ENCODE peak calls at places on chromosomes 2 and 18, in ten cellular contexts. One of them, this sample, is unnamed.

GRCh38 chr2:33535409-33535808 is 59.0 kb downstream of the RASGRP3 start:
- DNase-seq in NCI-H69: peak
- DNase-seq in NCI-H1105: no peak
- DNase-seq in NCI-H510A treated with DMSO at 0.1 percent for 48 hours: no peak
- DNase-seq in EL: no peak
- DNase-seq in non-pigmented ciliary epithelial cell: no peak
- DNase-seq in stimulated activated CD8-positive, alpha-beta memory T cell treated with anti-CD3 and anti-CD28 coated beads, Interleukin-15, amount 100 ng/mL, for 4 hours: no peak
- DNase-seq in M059J: no peak
- DNase-seq in Calu3: no peak
- DNase-seq in hippocampal formation: no peak
- DNase-seq in this sample: peak

GRCh38 chr18:33781429-33781828 is 203.4 kb downstream of the ASXL3 start:
- DNase-seq in NCI-H69: peak
- DNase-seq in NCI-H1105: peak
- DNase-seq in NCI-H510A treated with DMSO at 0.1 percent for 48 hours: peak
- DNase-seq in EL: no peak
- DNase-seq in non-pigmented ciliary epithelial cell: no peak
- DNase-seq in stimulated activated CD8-positive, alpha-beta memory T cell treated with anti-CD3 and anti-CD28 coated beads, Interleukin-15, amount 100 ng/mL, for 4 hours: no peak
- DNase-seq in M059J: no peak
- DNase-seq in Calu3: no peak
- DNase-seq in hippocampal formation: no peak
- DNase-seq in this sample: no peak

GRCh38 chr18:54766631-54767030 is 61.6 kb upstream of the RAB27B start:
- DNase-seq in NCI-H69: no peak
- DNase-seq in NCI-H1105: no peak
- DNase-seq in NCI-H510A treated with DMSO at 0.1 percent for 48 hours: no peak
- DNase-seq in EL: no peak
- DNase-seq in non-pigmented ciliary epithelial cell: no peak
- DNase-seq in stimulated activated CD8-positive, alpha-beta memory T cell treated with anti-CD3 and anti-CD28 coated beads, Interleukin-15, amount 100 ng/mL, for 4 hours: no peak
- DNase-seq in M059J: no peak
- DNase-seq in Calu3: no peak
- DNase-seq in hippocampal formation: no peak
- DNase-seq in this sample: no peak

GRCh38 chr2:172038604-172039003 is 38.9 kb downstream of the METAP1D start:
- DNase-seq in NCI-H69: peak
- DNase-seq in NCI-H1105: no peak
- DNase-seq in NCI-H510A treated with DMSO at 0.1 percent for 48 hours: no peak
- DNase-seq in EL: peak
- DNase-seq in non-pigmented ciliary epithelial cell: no peak
- DNase-seq in stimulated activated CD8-positive, alpha-beta memory T cell treated with anti-CD3 and anti-CD28 coated beads, Interleukin-15, amount 100 ng/mL, for 4 hours: no peak
- DNase-seq in M059J: peak
- DNase-seq in Calu3: no peak
- DNase-seq in hippocampal formation: no peak
- DNase-seq in this sample: peak

GRCh38 chr2:105401867-105402266 is 3.0 kb upstream of the FHL2 start:
- DNase-seq in NCI-H69: no peak
- DNase-seq in NCI-H1105: no peak
- DNase-seq in NCI-H510A treated with DMSO at 0.1 percent for 48 hours: no peak
- DNase-seq in EL: no peak
- DNase-seq in non-pigmented ciliary epithelial cell: no peak
- DNase-seq in stimulated activated CD8-positive, alpha-beta memory T cell treated with anti-CD3 and anti-CD28 coated beads, Interleukin-15, amount 100 ng/mL, for 4 hours: no peak
- DNase-seq in M059J: no peak
- DNase-seq in Calu3: no peak
- DNase-seq in hippocampal formation: no peak
- DNase-seq in this sample: no peak

GRCh38 chr2:9545502-9545901 is 10.1 kb downstream of the ADAM17 start:
- DNase-seq in NCI-H69: no peak
- DNase-seq in NCI-H1105: no peak
- DNase-seq in NCI-H510A treated with DMSO at 0.1 percent for 48 hours: no peak
- DNase-seq in EL: no peak
- DNase-seq in non-pigmented ciliary epithelial cell: no peak
- DNase-seq in stimulated activated CD8-positive, alpha-beta memory T cell treated with anti-CD3 and anti-CD28 coated beads, Interleukin-15, amount 100 ng/mL, for 4 hours: no peak
- DNase-seq in M059J: no peak
- DNase-seq in Calu3: no peak
- DNase-seq in hippocampal formation: no peak
- DNase-seq in this sample: no peak

GRCh38 chr2:164967781-164968228 is 12.5 kb upstream of the SLC38A11 start:
- DNase-seq in NCI-H69: no peak
- DNase-seq in NCI-H1105: no peak
- DNase-seq in NCI-H510A treated with DMSO at 0.1 percent for 48 hours: no peak
- DNase-seq in EL: peak
- DNase-seq in non-pigmented ciliary epithelial cell: peak
- DNase-seq in stimulated activated CD8-positive, alpha-beta memory T cell treated with anti-CD3 and anti-CD28 coated beads, Interleukin-15, amount 100 ng/mL, for 4 hours: no peak
- DNase-seq in M059J: peak
- DNase-seq in Calu3: peak
- DNase-seq in hippocampal formation: no peak
- DNase-seq in this sample: peak

GRCh38 chr2:233447506-233448219 is 93.4 kb downstream of the DGKD start:
- DNase-seq in NCI-H69: no peak
- DNase-seq in NCI-H1105: no peak
- DNase-seq in NCI-H510A treated with DMSO at 0.1 percent for 48 hours: no peak
- DNase-seq in EL: no peak
- DNase-seq in non-pigmented ciliary epithelial cell: no peak
- DNase-seq in stimulated activated CD8-positive, alpha-beta memory T cell treated with anti-CD3 and anti-CD28 coated beads, Interleukin-15, amount 100 ng/mL, for 4 hours: no peak
- DNase-seq in M059J: no peak
- DNase-seq in Calu3: no peak
- DNase-seq in hippocampal formation: no peak
- DNase-seq in this sample: no peak

GRCh38 chr2:37553411-37554156 is 117.9 kb downstream of the CDC42EP3 start:
- DNase-seq in NCI-H69: no peak
- DNase-seq in NCI-H1105: no peak
- DNase-seq in NCI-H510A treated with DMSO at 0.1 percent for 48 hours: no peak
- DNase-seq in EL: no peak
- DNase-seq in non-pigmented ciliary epithelial cell: no peak
- DNase-seq in stimulated activated CD8-positive, alpha-beta memory T cell treated with anti-CD3 and anti-CD28 coated beads, Interleukin-15, amount 100 ng/mL, for 4 hours: no peak
- DNase-seq in M059J: no peak
- DNase-seq in Calu3: no peak
- DNase-seq in hippocampal formation: no peak
- DNase-seq in this sample: no peak

GRCh38 chr2:85132392-85132791 is 800 bp upstream of the TCF7L1 start:
- DNase-seq in NCI-H69: no peak
- DNase-seq in NCI-H1105: no peak
- DNase-seq in NCI-H510A treated with DMSO at 0.1 percent for 48 hours: peak
- DNase-seq in EL: peak
- DNase-seq in non-pigmented ciliary epithelial cell: no peak
- DNase-seq in stimulated activated CD8-positive, alpha-beta memory T cell treated with anti-CD3 and anti-CD28 coated beads, Interleukin-15, amount 100 ng/mL, for 4 hours: no peak
- DNase-seq in M059J: peak
- DNase-seq in Calu3: no peak
- DNase-seq in hippocampal formation: no peak
- DNase-seq in this sample: peak

GRCh38 chr18:40072761-40073160 is 1882.3 kb upstream of the PIK3C3 start:
- DNase-seq in NCI-H69: no peak
- DNase-seq in NCI-H1105: no peak
- DNase-seq in NCI-H510A treated with DMSO at 0.1 percent for 48 hours: no peak
- DNase-seq in EL: no peak
- DNase-seq in non-pigmented ciliary epithelial cell: no peak
- DNase-seq in stimulated activated CD8-positive, alpha-beta memory T cell treated with anti-CD3 and anti-CD28 coated beads, Interleukin-15, amount 100 ng/mL, for 4 hours: no peak
- DNase-seq in M059J: no peak
- DNase-seq in Calu3: no peak
- DNase-seq in hippocampal formation: no peak
- DNase-seq in this sample: no peak

GRCh38 chr18:68342039-68342659 is 372.8 kb downstream of the TMX3 start:
- DNase-seq in NCI-H69: no peak
- DNase-seq in NCI-H1105: no peak
- DNase-seq in NCI-H510A treated with DMSO at 0.1 percent for 48 hours: no peak
- DNase-seq in EL: no peak
- DNase-seq in non-pigmented ciliary epithelial cell: no peak
- DNase-seq in stimulated activated CD8-positive, alpha-beta memory T cell treated with anti-CD3 and anti-CD28 coated beads, Interleukin-15, amount 100 ng/mL, for 4 hours: no peak
- DNase-seq in M059J: no peak
- DNase-seq in Calu3: no peak
- DNase-seq in hippocampal formation: no peak
- DNase-seq in this sample: no peak

GRCh38 chr2:233135421-233135820 is 75.3 kb downstream of the INPP5D start:
- DNase-seq in NCI-H69: no peak
- DNase-seq in NCI-H1105: no peak
- DNase-seq in NCI-H510A treated with DMSO at 0.1 percent for 48 hours: no peak
- DNase-seq in EL: no peak
- DNase-seq in non-pigmented ciliary epithelial cell: no peak
- DNase-seq in stimulated activated CD8-positive, alpha-beta memory T cell treated with anti-CD3 and anti-CD28 coated beads, Interleukin-15, amount 100 ng/mL, for 4 hours: no peak
- DNase-seq in M059J: no peak
- DNase-seq in Calu3: no peak
- DNase-seq in hippocampal formation: no peak
- DNase-seq in this sample: no peak

GRCh38 chr2:28821295-28821958 is 10.8 kb downstream of the SPDYA start:
- DNase-seq in NCI-H69: peak
- DNase-seq in NCI-H1105: peak
- DNase-seq in NCI-H510A treated with DMSO at 0.1 percent for 48 hours: peak
- DNase-seq in EL: peak
- DNase-seq in non-pigmented ciliary epithelial cell: no peak
- DNase-seq in stimulated activated CD8-positive, alpha-beta memory T cell treated with anti-CD3 and anti-CD28 coated beads, Interleukin-15, amount 100 ng/mL, for 4 hours: peak
- DNase-seq in M059J: peak
- DNase-seq in Calu3: peak
- DNase-seq in hippocampal formation: no peak
- DNase-seq in this sample: peak

GRCh38 chr18:9855686-9856085 is 30.1 kb upstream of the TXNDC2 start:
- DNase-seq in NCI-H69: no peak
- DNase-seq in NCI-H1105: no peak
- DNase-seq in NCI-H510A treated with DMSO at 0.1 percent for 48 hours: no peak
- DNase-seq in EL: no peak
- DNase-seq in non-pigmented ciliary epithelial cell: no peak
- DNase-seq in stimulated activated CD8-positive, alpha-beta memory T cell treated with anti-CD3 and anti-CD28 coated beads, Interleukin-15, amount 100 ng/mL, for 4 hours: no peak
- DNase-seq in M059J: no peak
- DNase-seq in Calu3: no peak
- DNase-seq in hippocampal formation: no peak
- DNase-seq in this sample: no peak

GRCh38 chr2:17475285-17475684 is 43.0 kb downstream of the RAD51AP2 start:
- DNase-seq in NCI-H69: no peak
- DNase-seq in NCI-H1105: no peak
- DNase-seq in NCI-H510A treated with DMSO at 0.1 percent for 48 hours: no peak
- DNase-seq in EL: no peak
- DNase-seq in non-pigmented ciliary epithelial cell: no peak
- DNase-seq in stimulated activated CD8-positive, alpha-beta memory T cell treated with anti-CD3 and anti-CD28 coated beads, Interleukin-15, amount 100 ng/mL, for 4 hours: no peak
- DNase-seq in M059J: no peak
- DNase-seq in Calu3: no peak
- DNase-seq in hippocampal formation: no peak
- DNase-seq in this sample: no peak

GRCh38 chr2:234863043-234863934 is 88.5 kb upstream of the SH3BP4 start:
- DNase-seq in NCI-H69: no peak
- DNase-seq in NCI-H1105: peak
- DNase-seq in NCI-H510A treated with DMSO at 0.1 percent for 48 hours: no peak
- DNase-seq in EL: peak
- DNase-seq in non-pigmented ciliary epithelial cell: no peak
- DNase-seq in stimulated activated CD8-positive, alpha-beta memory T cell treated with anti-CD3 and anti-CD28 coated beads, Interleukin-15, amount 100 ng/mL, for 4 hours: no peak
- DNase-seq in M059J: peak
- DNase-seq in Calu3: no peak
- DNase-seq in hippocampal formation: no peak
- DNase-seq in this sample: peak

GRCh38 chr2:151287513-151288250 is 1.8 kb downstream of the NMI start:
- DNase-seq in NCI-H69: no peak
- DNase-seq in NCI-H1105: no peak
- DNase-seq in NCI-H510A treated with DMSO at 0.1 percent for 48 hours: no peak
- DNase-seq in EL: no peak
- DNase-seq in non-pigmented ciliary epithelial cell: no peak
- DNase-seq in stimulated activated CD8-positive, alpha-beta memory T cell treated with anti-CD3 and anti-CD28 coated beads, Interleukin-15, amount 100 ng/mL, for 4 hours: no peak
- DNase-seq in M059J: no peak
- DNase-seq in Calu3: no peak
- DNase-seq in hippocampal formation: no peak
- DNase-seq in this sample: no peak

GRCh38 chr2:229650886-229651285 is 63.5 kb downstream of the DNER start:
- DNase-seq in NCI-H69: no peak
- DNase-seq in NCI-H1105: no peak
- DNase-seq in NCI-H510A treated with DMSO at 0.1 percent for 48 hours: no peak
- DNase-seq in EL: no peak
- DNase-seq in non-pigmented ciliary epithelial cell: no peak
- DNase-seq in stimulated activated CD8-positive, alpha-beta memory T cell treated with anti-CD3 and anti-CD28 coated beads, Interleukin-15, amount 100 ng/mL, for 4 hours: no peak
- DNase-seq in M059J: no peak
- DNase-seq in Calu3: no peak
- DNase-seq in hippocampal formation: no peak
- DNase-seq in this sample: no peak

GRCh38 chr2:147394179-147394790 is 450.5 kb upstream of the ACVR2A start:
- DNase-seq in NCI-H69: no peak
- DNase-seq in NCI-H1105: no peak
- DNase-seq in NCI-H510A treated with DMSO at 0.1 percent for 48 hours: no peak
- DNase-seq in EL: no peak
- DNase-seq in non-pigmented ciliary epithelial cell: no peak
- DNase-seq in stimulated activated CD8-positive, alpha-beta memory T cell treated with anti-CD3 and anti-CD28 coated beads, Interleukin-15, amount 100 ng/mL, for 4 hours: no peak
- DNase-seq in M059J: no peak
- DNase-seq in Calu3: no peak
- DNase-seq in hippocampal formation: no peak
- DNase-seq in this sample: no peak

GRCh38 chr2:102143450-102143985 is 972 bp downstream of the IL1R1 start:
- DNase-seq in NCI-H69: no peak
- DNase-seq in NCI-H1105: no peak
- DNase-seq in NCI-H510A treated with DMSO at 0.1 percent for 48 hours: no peak
- DNase-seq in EL: no peak
- DNase-seq in non-pigmented ciliary epithelial cell: no peak
- DNase-seq in stimulated activated CD8-positive, alpha-beta memory T cell treated with anti-CD3 and anti-CD28 coated beads, Interleukin-15, amount 100 ng/mL, for 4 hours: no peak
- DNase-seq in M059J: no peak
- DNase-seq in Calu3: no peak
- DNase-seq in hippocampal formation: no peak
- DNase-seq in this sample: no peak

GRCh38 chr18:24983566-24983965 is 368.4 kb downstream of the ZNF521 start:
- DNase-seq in NCI-H69: no peak
- DNase-seq in NCI-H1105: no peak
- DNase-seq in NCI-H510A treated with DMSO at 0.1 percent for 48 hours: no peak
- DNase-seq in EL: no peak
- DNase-seq in non-pigmented ciliary epithelial cell: no peak
- DNase-seq in stimulated activated CD8-positive, alpha-beta memory T cell treated with anti-CD3 and anti-CD28 coated beads, Interleukin-15, amount 100 ng/mL, for 4 hours: no peak
- DNase-seq in M059J: no peak
- DNase-seq in Calu3: no peak
- DNase-seq in hippocampal formation: no peak
- DNase-seq in this sample: no peak

GRCh38 chr2:238921259-238921658 is 73.4 kb downstream of the TWIST2 start:
- DNase-seq in NCI-H69: no peak
- DNase-seq in NCI-H1105: no peak
- DNase-seq in NCI-H510A treated with DMSO at 0.1 percent for 48 hours: no peak
- DNase-seq in EL: no peak
- DNase-seq in non-pigmented ciliary epithelial cell: no peak
- DNase-seq in stimulated activated CD8-positive, alpha-beta memory T cell treated with anti-CD3 and anti-CD28 coated beads, Interleukin-15, amount 100 ng/mL, for 4 hours: no peak
- DNase-seq in M059J: no peak
- DNase-seq in Calu3: no peak
- DNase-seq in hippocampal formation: no peak
- DNase-seq in this sample: no peak

GRCh38 chr18:74040459-74041332 is 106.9 kb downstream of the FBXO15 start:
- DNase-seq in NCI-H69: peak
- DNase-seq in NCI-H1105: peak
- DNase-seq in NCI-H510A treated with DMSO at 0.1 percent for 48 hours: no peak
- DNase-seq in EL: peak
- DNase-seq in non-pigmented ciliary epithelial cell: no peak
- DNase-seq in stimulated activated CD8-positive, alpha-beta memory T cell treated with anti-CD3 and anti-CD28 coated beads, Interleukin-15, amount 100 ng/mL, for 4 hours: no peak
- DNase-seq in M059J: peak
- DNase-seq in Calu3: peak
- DNase-seq in hippocampal formation: no peak
- DNase-seq in this sample: peak

GRCh38 chr2:56729212-56729611 is 545.4 kb downstream of the CCDC85A start:
- DNase-seq in NCI-H69: no peak
- DNase-seq in NCI-H1105: no peak
- DNase-seq in NCI-H510A treated with DMSO at 0.1 percent for 48 hours: no peak
- DNase-seq in EL: no peak
- DNase-seq in non-pigmented ciliary epithelial cell: no peak
- DNase-seq in stimulated activated CD8-positive, alpha-beta memory T cell treated with anti-CD3 and anti-CD28 coated beads, Interleukin-15, amount 100 ng/mL, for 4 hours: no peak
- DNase-seq in M059J: peak
- DNase-seq in Calu3: no peak
- DNase-seq in hippocampal formation: no peak
- DNase-seq in this sample: peak

GRCh38 chr2:120820263-120820884 is 84.7 kb downstream of the GLI2 start:
- DNase-seq in NCI-H69: peak
- DNase-seq in NCI-H1105: no peak
- DNase-seq in NCI-H510A treated with DMSO at 0.1 percent for 48 hours: peak
- DNase-seq in EL: peak
- DNase-seq in non-pigmented ciliary epithelial cell: no peak
- DNase-seq in stimulated activated CD8-positive, alpha-beta memory T cell treated with anti-CD3 and anti-CD28 coated beads, Interleukin-15, amount 100 ng/mL, for 4 hours: no peak
- DNase-seq in M059J: no peak
- DNase-seq in Calu3: no peak
- DNase-seq in hippocampal formation: no peak
- DNase-seq in this sample: peak

GRCh38 chr2:4219571-4219970 is 516.2 kb downstream of the DCDC2C start:
- DNase-seq in NCI-H69: peak
- DNase-seq in NCI-H1105: no peak
- DNase-seq in NCI-H510A treated with DMSO at 0.1 percent for 48 hours: no peak
- DNase-seq in EL: no peak
- DNase-seq in non-pigmented ciliary epithelial cell: no peak
- DNase-seq in stimulated activated CD8-positive, alpha-beta memory T cell treated with anti-CD3 and anti-CD28 coated beads, Interleukin-15, amount 100 ng/mL, for 4 hours: no peak
- DNase-seq in M059J: no peak
- DNase-seq in Calu3: no peak
- DNase-seq in hippocampal formation: peak
- DNase-seq in this sample: no peak

GRCh38 chr2:186691900-186692299 is 2.0 kb upstream of the FAM171B start:
- DNase-seq in NCI-H69: peak
- DNase-seq in NCI-H1105: no peak
- DNase-seq in NCI-H510A treated with DMSO at 0.1 percent for 48 hours: no peak
- DNase-seq in EL: no peak
- DNase-seq in non-pigmented ciliary epithelial cell: no peak
- DNase-seq in stimulated activated CD8-positive, alpha-beta memory T cell treated with anti-CD3 and anti-CD28 coated beads, Interleukin-15, amount 100 ng/mL, for 4 hours: no peak
- DNase-seq in M059J: no peak
- DNase-seq in Calu3: no peak
- DNase-seq in hippocampal formation: no peak
- DNase-seq in this sample: no peak